ENCODE peak calls at places on chromosomes 12 and 14, in five cellular contexts. Z is lower leg skin, N is Daoy, K is kidney, F is PC-3. B is an unnamed sample.

GRCh38 chr14:37673439-37673838 is 78.0 kb downstream of the TTC6 start:
- DNase-seq in N (no peak), Z (no peak), K (no peak), F (no peak), B (no peak)

GRCh38 chr12:89323568-89324218 is 28.6 kb downstream of the DUSP6 start:
- DNase-seq in K (no peak), Z (no peak), N (no peak), F (no peak), B (no peak)

GRCh38 chr12:58416211-58416610 is 474.8 kb downstream of the ATP23 start:
- DNase-seq in K (no peak), Z (no peak), N (peak), F (peak), B (no peak)

GRCh38 chr12:63826002-63826585 is 18.4 kb upstream of the SRGAP1 start:
- DNase-seq in F (peak), K (no peak), Z (no peak), N (peak), B (no peak)

GRCh38 chr14:52349731-52350130 is 35.6 kb downstream of the PTGER2 start:
- DNase-seq in Z (no peak), K (no peak), N (peak), F (no peak), B (no peak)

GRCh38 chr12:27711312-27711682 is 665 bp downstream of the MRPS35 start:
- DNase-seq in F (peak), Z (no peak), K (no peak), N (no peak), B (peak)

GRCh38 chr12:59780605-59781135 is 184.8 kb downstream of the SLC16A7 start:
- DNase-seq in K (no peak), F (peak), Z (no peak), N (no peak), B (no peak)

GRCh38 chr12:14774944-14775651 is 28.2 kb downstream of the WBP11 start:
- DNase-seq in N (no peak), Z (peak), F (peak), K (peak), B (no peak)

GRCh38 chr14:95538801-95539509 is 4.1 kb downstream of the GLRX5 start:
- DNase-seq in F (no peak), Z (no peak), N (no peak), K (no peak), B (no peak)

GRCh38 chr12:117069926-117070900 is 29.0 kb downstream of the TESC start:
- DNase-seq in Z (no peak), F (no peak), K (peak), N (no peak), B (no peak)

GRCh38 chr14:55942826-55943225 is 175.4 kb upstream of the PELI2 start:
- DNase-seq in K (no peak), F (no peak), Z (no peak), N (no peak), B (no peak)

GRCh38 chr12:124484526-124484953 is 82.9 kb downstream of the NCOR2 start:
- DNase-seq in K (peak), N (no peak), F (no peak), Z (no peak), B (peak)

GRCh38 chr12:132171968-132172521 is 27.8 kb downstream of the NOC4L start:
- DNase-seq in K (peak), Z (no peak), N (no peak), F (no peak), B (no peak)

B was measured in stimulated activated naive CD8-positive, alpha-beta T cell treated with anti-CD3 and anti-CD28 coated beads, Interleukin-15, Interleukin-2, amounts not matched to agents 100 U/mL and 50 U/mL, for 24 hours.